ENCODE peak calls at places on chromosomes 6 and 20, in eight cellular contexts. One of them, this sample, is unnamed.

GRCh38 chr20:20549267-20549612 is 163.2 kb downstream of the RALGAPA2 start:
- DNase-seq in SK-N-SH: no peak
- DNase-seq in GM23338: no peak
- DNase-seq in neural progenitor cell: no peak
- DNase-seq in PC-3: peak; percentile 70
- DNase-seq in GM23248: no peak
- DNase-seq in hepatocyte: peak; percentile 14
- DNase-seq in OCI-LY7: no peak
- DNase-seq in this sample: no peak

GRCh38 chr20:35306931-35307517 is 14.8 kb upstream of the FAM83C start:
- DNase-seq in SK-N-SH: peak; percentile 71
- DNase-seq in GM23338: peak; percentile 88
- DNase-seq in neural progenitor cell: peak; percentile 83
- DNase-seq in PC-3: peak; percentile 68
- DNase-seq in GM23248: peak; percentile 76
- DNase-seq in hepatocyte: peak; percentile 85
- DNase-seq in OCI-LY7: peak; percentile 39
- DNase-seq in this sample: peak; percentile 60

GRCh38 chr6:99613705-99614429 is 7.2 kb downstream of the PRDM13 start:
- DNase-seq in SK-N-SH: peak; percentile 60
- DNase-seq in GM23338: peak; percentile 69
- DNase-seq in neural progenitor cell: peak; percentile 75
- DNase-seq in PC-3: no peak
- DNase-seq in GM23248: peak; percentile 37
- DNase-seq in hepatocyte: peak; percentile 32
- DNase-seq in OCI-LY7: peak; percentile 16
- DNase-seq in this sample: no peak

GRCh38 chr20:8787090-8787489 is 281.8 kb upstream of the PLCB4 start:
- DNase-seq in SK-N-SH: no peak
- DNase-seq in GM23338: no peak
- DNase-seq in neural progenitor cell: no peak
- DNase-seq in PC-3: no peak
- DNase-seq in GM23248: no peak
- DNase-seq in hepatocyte: no peak
- DNase-seq in OCI-LY7: no peak
- DNase-seq in this sample: no peak

GRCh38 chr6:89492025-89492640 is 59.2 kb downstream of the ANKRD6 start:
- DNase-seq in SK-N-SH: no peak
- DNase-seq in GM23338: peak; percentile 45
- DNase-seq in neural progenitor cell: peak; percentile 39
- DNase-seq in PC-3: no peak
- DNase-seq in GM23248: no peak
- DNase-seq in hepatocyte: no peak
- DNase-seq in OCI-LY7: no peak
- DNase-seq in this sample: no peak

GRCh38 chr6:26568601-26569432 is 27.9 kb upstream of the ABT1 start:
- DNase-seq in SK-N-SH: peak; percentile 75
- DNase-seq in GM23338: peak; percentile 92
- DNase-seq in neural progenitor cell: peak; percentile 93
- DNase-seq in PC-3: peak; percentile 98
- DNase-seq in GM23248: peak; percentile 82
- DNase-seq in hepatocyte: peak; percentile 94
- DNase-seq in OCI-LY7: peak; percentile 92
- DNase-seq in this sample: peak; percentile 92

GRCh38 chr20:58102744-58103516 is 125.5 kb downstream of the ANKRD60 start:
- DNase-seq in SK-N-SH: no peak
- DNase-seq in GM23338: no peak
- DNase-seq in neural progenitor cell: no peak
- DNase-seq in PC-3: peak; percentile 79
- DNase-seq in GM23248: peak; percentile 28
- DNase-seq in hepatocyte: no peak
- DNase-seq in OCI-LY7: no peak
- DNase-seq in this sample: no peak

GRCh38 chr6:130827247-130828149 is at the start of gene SMLR1:
- DNase-seq in SK-N-SH: no peak
- DNase-seq in GM23338: no peak
- DNase-seq in neural progenitor cell: no peak
- DNase-seq in PC-3: no peak
- DNase-seq in GM23248: no peak
- DNase-seq in hepatocyte: peak; percentile 63
- DNase-seq in OCI-LY7: no peak
- DNase-seq in this sample: no peak

GRCh38 chr6:142047934-142048592 is 84.7 kb upstream of the GJE1 start:
- DNase-seq in SK-N-SH: no peak
- DNase-seq in GM23338: no peak
- DNase-seq in neural progenitor cell: no peak
- DNase-seq in PC-3: no peak
- DNase-seq in GM23248: no peak
- DNase-seq in hepatocyte: no peak
- DNase-seq in OCI-LY7: no peak
- DNase-seq in this sample: no peak

GRCh38 chr6:18405477-18406293 is 18.5 kb downstream of the RNF144B start:
- DNase-seq in SK-N-SH: no peak
- DNase-seq in GM23338: no peak
- DNase-seq in neural progenitor cell: no peak
- DNase-seq in PC-3: peak; percentile 96
- DNase-seq in GM23248: peak; percentile 95
- DNase-seq in hepatocyte: peak; percentile 52
- DNase-seq in OCI-LY7: no peak
- DNase-seq in this sample: no peak

GRCh38 chr6:107237992-107238660 is 122.8 kb upstream of the BEND3 start:
- DNase-seq in SK-N-SH: no peak
- DNase-seq in GM23338: no peak
- DNase-seq in neural progenitor cell: no peak
- DNase-seq in PC-3: peak; percentile 19
- DNase-seq in GM23248: peak; percentile 30
- DNase-seq in hepatocyte: no peak
- DNase-seq in OCI-LY7: no peak
- DNase-seq in this sample: no peak

GRCh38 chr6:155678361-155678760 is 222.7 kb upstream of the NOX3 start:
- DNase-seq in SK-N-SH: no peak
- DNase-seq in GM23338: peak; percentile 15
- DNase-seq in neural progenitor cell: no peak
- DNase-seq in PC-3: no peak
- DNase-seq in GM23248: no peak
- DNase-seq in hepatocyte: no peak
- DNase-seq in OCI-LY7: no peak
- DNase-seq in this sample: no peak

GRCh38 chr6:373773-374724 is 17.5 kb upstream of the IRF4 start:
- DNase-seq in SK-N-SH: no peak
- DNase-seq in GM23338: peak; percentile 43
- DNase-seq in neural progenitor cell: no peak
- DNase-seq in PC-3: no peak
- DNase-seq in GM23248: peak; percentile 28
- DNase-seq in hepatocyte: peak; percentile 56
- DNase-seq in OCI-LY7: no peak
- DNase-seq in this sample: no peak

GRCh38 chr20:62143118-62143975 is at the start of the genes PSMA7 and SS18L1:
- DNase-seq in SK-N-SH: peak; percentile 97
- DNase-seq in GM23338: peak; percentile 92
- DNase-seq in neural progenitor cell: peak; percentile 94
- DNase-seq in PC-3: peak; percentile 89
- DNase-seq in GM23248: peak; percentile 97
- DNase-seq in hepatocyte: peak; percentile 96
- DNase-seq in OCI-LY7: peak; percentile 93
- DNase-seq in this sample: peak; percentile 50

GRCh38 chr6:42335896-42336295 is 115.8 kb downstream of the TRERF1 start:
- DNase-seq in SK-N-SH: no peak
- DNase-seq in GM23338: no peak
- DNase-seq in neural progenitor cell: no peak
- DNase-seq in PC-3: no peak
- DNase-seq in GM23248: no peak
- DNase-seq in hepatocyte: no peak
- DNase-seq in OCI-LY7: no peak
- DNase-seq in this sample: no peak

GRCh38 chr6:108364470-108364869 is 69.6 kb downstream of the AFG1L start:
- DNase-seq in SK-N-SH: no peak
- DNase-seq in GM23338: no peak
- DNase-seq in neural progenitor cell: no peak
- DNase-seq in PC-3: no peak
- DNase-seq in GM23248: no peak
- DNase-seq in hepatocyte: no peak
- DNase-seq in OCI-LY7: no peak
- DNase-seq in this sample: no peak
- H3K4me3 ChIP-seq in SK-N-SH: no peak overlapping the region
- H3K4me3 ChIP-seq in GM23338: no peak overlapping the region
- H3K4me3 ChIP-seq in neural progenitor cell: no peak overlapping the region
- H3K4me3 ChIP-seq in PC-3: no peak overlapping the region
- H3K4me3 ChIP-seq in GM23248: no peak overlapping the region
- H3K4me3 ChIP-seq in hepatocyte: no peak overlapping the region
- H3K4me3 ChIP-seq in OCI-LY7: no peak overlapping the region
- H3K4me3 ChIP-seq in this sample: no peak overlapping the region

GRCh38 chr20:18527836-18528235 is 20.1 kb downstream of the SEC23B start:
- DNase-seq in SK-N-SH: no peak
- DNase-seq in GM23338: no peak
- DNase-seq in neural progenitor cell: no peak
- DNase-seq in PC-3: peak; percentile 73
- DNase-seq in GM23248: peak; percentile 89
- DNase-seq in hepatocyte: no peak
- DNase-seq in OCI-LY7: no peak
- DNase-seq in this sample: no peak

GRCh38 chr20:18527339-18527738 is 19.6 kb downstream of the SEC23B start:
- DNase-seq in SK-N-SH: no peak
- DNase-seq in GM23338: no peak
- DNase-seq in neural progenitor cell: no peak
- DNase-seq in PC-3: no peak
- DNase-seq in GM23248: peak; percentile 28
- DNase-seq in hepatocyte: no peak
- DNase-seq in OCI-LY7: no peak
- DNase-seq in this sample: no peak

GRCh38 chr20:18523066-18523465 is 15.3 kb downstream of the SEC23B start:
- DNase-seq in SK-N-SH: no peak
- DNase-seq in GM23338: no peak
- DNase-seq in neural progenitor cell: no peak
- DNase-seq in PC-3: no peak
- DNase-seq in GM23248: no peak
- DNase-seq in hepatocyte: no peak
- DNase-seq in OCI-LY7: no peak
- DNase-seq in this sample: no peak

DNA sequence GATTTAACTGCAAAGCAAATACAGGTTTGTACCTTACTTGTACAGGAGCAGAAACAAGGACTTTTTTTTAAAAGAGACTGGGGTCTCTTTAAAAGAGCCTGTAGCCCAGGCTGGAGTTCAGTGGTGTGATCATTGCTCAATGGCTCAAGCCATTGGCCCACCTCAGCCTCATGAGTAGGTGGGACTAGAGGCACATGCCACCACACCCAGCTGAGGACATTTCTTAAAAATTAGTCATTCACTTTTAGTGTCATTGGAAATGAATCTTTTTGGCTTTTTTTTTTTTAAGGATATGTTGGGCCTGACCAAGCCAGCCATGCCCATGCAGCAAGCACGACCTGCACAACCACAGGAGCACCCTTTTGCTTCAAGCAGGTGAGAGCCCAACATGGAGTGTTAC is 16.9 kb downstream of the SEC23B start:
- DNase-seq in SK-N-SH: no peak
- DNase-seq in GM23338: no peak
- DNase-seq in neural progenitor cell: no peak
- DNase-seq in PC-3: peak; percentile 96
- DNase-seq in GM23248: peak; percentile 91
- DNase-seq in hepatocyte: no peak
- DNase-seq in OCI-LY7: no peak
- DNase-seq in this sample: no peak
- TF ChIP-seq EZH2phosphoT487 in SK-N-SH: no peak
- TF ChIP-seq EZH2phosphoT487 in GM23338: no peak
- TF ChIP-seq EZH2phosphoT487 in neural progenitor cell: no peak
- TF ChIP-seq EZH2phosphoT487 in PC-3: no peak
- TF ChIP-seq EZH2phosphoT487 in GM23248: no peak
- TF ChIP-seq EZH2phosphoT487 in hepatocyte: no peak
- TF ChIP-seq EZH2phosphoT487 in OCI-LY7: no peak
- TF ChIP-seq EZH2phosphoT487 in this sample: no peak

DNA sequence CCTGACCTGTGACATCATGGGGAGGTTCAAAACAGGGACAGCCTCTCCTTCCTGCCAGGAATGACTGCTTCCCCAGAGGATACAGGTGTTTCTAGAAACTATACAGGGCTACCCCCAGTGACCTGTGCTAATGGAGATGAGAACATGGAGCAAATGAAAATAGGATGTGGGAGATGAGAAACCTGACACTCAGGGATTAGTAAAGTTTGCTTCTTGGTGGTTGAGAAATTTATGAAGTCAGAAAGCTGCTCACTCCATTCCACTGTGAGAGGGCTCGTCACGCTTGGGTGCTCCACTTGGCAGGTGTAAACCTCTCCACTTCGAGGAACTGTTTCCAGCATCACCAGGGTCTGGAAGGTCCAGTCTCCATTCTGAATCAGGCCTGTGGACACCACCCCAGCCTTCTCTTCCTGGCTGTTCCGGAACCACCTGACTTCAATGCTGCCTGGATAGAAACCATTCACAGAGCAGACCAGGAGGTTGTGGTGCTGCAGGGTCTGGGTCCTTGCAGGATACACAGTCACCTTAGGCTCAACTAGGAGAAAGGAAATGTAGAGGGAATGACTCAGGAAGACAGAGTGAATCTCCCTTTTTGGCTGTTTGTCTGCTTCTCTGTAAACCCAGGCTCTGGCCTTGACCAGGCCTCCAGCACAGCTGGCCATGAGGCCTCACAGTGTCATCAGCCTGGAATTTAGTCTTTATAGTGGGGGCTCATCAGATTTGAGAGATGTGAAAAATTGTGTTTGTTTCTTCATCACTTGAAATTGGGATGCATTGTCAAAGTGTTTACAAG is 10.8 kb downstream of the HLA-DRB5 start:
- DNase-seq in SK-N-SH: no peak
- DNase-seq in GM23338: no peak
- DNase-seq in neural progenitor cell: no peak
- DNase-seq in PC-3: no peak
- DNase-seq in GM23248: no peak
- DNase-seq in hepatocyte: no peak
- DNase-seq in OCI-LY7: no peak
- DNase-seq in this sample: no peak
- H3K4me3 ChIP-seq in SK-N-SH: no peak overlapping the region
- H3K4me3 ChIP-seq in GM23338: no peak overlapping the region
- H3K4me3 ChIP-seq in neural progenitor cell: no peak overlapping the region
- H3K4me3 ChIP-seq in PC-3: no peak overlapping the region
- H3K4me3 ChIP-seq in GM23248: no peak overlapping the region
- H3K4me3 ChIP-seq in hepatocyte: no peak overlapping the region
- H3K4me3 ChIP-seq in OCI-LY7: no peak overlapping the region
- H3K4me3 ChIP-seq in this sample: no peak overlapping the region

GRCh38 chr6:35907750-35908149 is 13.1 kb downstream of the SRPK1 start:
- DNase-seq in SK-N-SH: no peak
- DNase-seq in GM23338: no peak
- DNase-seq in neural progenitor cell: no peak
- DNase-seq in PC-3: no peak
- DNase-seq in GM23248: no peak
- DNase-seq in hepatocyte: no peak
- DNase-seq in OCI-LY7: no peak
- DNase-seq in this sample: no peak

GRCh38 chr6:35916056-35916455 is 4.8 kb downstream of the SRPK1 start:
- DNase-seq in SK-N-SH: no peak
- DNase-seq in GM23338: no peak
- DNase-seq in neural progenitor cell: no peak
- DNase-seq in PC-3: no peak
- DNase-seq in GM23248: no peak
- DNase-seq in hepatocyte: no peak
- DNase-seq in OCI-LY7: no peak
- DNase-seq in this sample: no peak

GRCh38 chr6:35906499-35906846 is 14.4 kb downstream of the SRPK1 start:
- DNase-seq in SK-N-SH: no peak
- DNase-seq in GM23338: no peak
- DNase-seq in neural progenitor cell: no peak
- DNase-seq in PC-3: no peak
- DNase-seq in GM23248: no peak
- DNase-seq in hepatocyte: no peak
- DNase-seq in OCI-LY7: no peak
- DNase-seq in this sample: no peak

GRCh38 chr6:35911871-35912653 is 8.8 kb downstream of the SRPK1 start:
- DNase-seq in SK-N-SH: no peak
- DNase-seq in GM23338: no peak
- DNase-seq in neural progenitor cell: no peak
- DNase-seq in PC-3: peak; percentile 67
- DNase-seq in GM23248: peak; percentile 49
- DNase-seq in hepatocyte: no peak
- DNase-seq in OCI-LY7: no peak
- DNase-seq in this sample: no peak
- TF ChIP-seq EZH2phosphoT487 in SK-N-SH: no peak
- TF ChIP-seq EZH2phosphoT487 in GM23338: no peak
- TF ChIP-seq EZH2phosphoT487 in neural progenitor cell: no peak
- TF ChIP-seq EZH2phosphoT487 in PC-3: no peak
- TF ChIP-seq EZH2phosphoT487 in GM23248: no peak
- TF ChIP-seq EZH2phosphoT487 in hepatocyte: no peak
- TF ChIP-seq EZH2phosphoT487 in OCI-LY7: no peak
- TF ChIP-seq EZH2phosphoT487 in this sample: no peak